ENCODE peak calls at places on chromosomes 5 and 9, in nine cellular contexts. One of them, this sample, is unnamed.

GRCh38 chr9:119963258-119963797 is 594.1 kb upstream of the BRINP1 start:
- DNase-seq in HCEC 1CT: peak; percentile 32
- DNase-seq in T follicular helper cell: no peak
- DNase-seq in activated naive CD4-positive, alpha-beta T cell: no peak
- DNase-seq in posterior cingulate gyrus: no peak
- DNase-seq in myocyte: peak; percentile 45
- DNase-seq in DMS153: no peak
- DNase-seq in stimulated activated CD8-positive, alpha-beta memory T cell treated with anti-CD3 and anti-CD28 coated beads, Interleukin-4, amount 100 ng/mL, for 48 hours: no peak
- DNase-seq in NCI-H524: no peak
- DNase-seq in this sample: no peak

GRCh38 chr5:68894673-68895072 is 199.1 kb upstream of the SLC30A5 start:
- DNase-seq in HCEC 1CT: no peak
- DNase-seq in DMS153: no peak
- DNase-seq in activated naive CD4-positive, alpha-beta T cell: no peak
- DNase-seq in stimulated activated CD8-positive, alpha-beta memory T cell treated with anti-CD3 and anti-CD28 coated beads, Interleukin-4, amount 100 ng/mL, for 48 hours: no peak
- DNase-seq in myocyte: no peak
- DNase-seq in posterior cingulate gyrus: no peak
- DNase-seq in NCI-H524: no peak
- DNase-seq in T follicular helper cell: no peak
- DNase-seq in this sample: no peak

GRCh38 chr9:93595861-93596365 is 19.5 kb downstream of the PHF2 start:
- DNase-seq in myocyte: no peak
- DNase-seq in HCEC 1CT: no peak
- DNase-seq in NCI-H524: no peak
- DNase-seq in T follicular helper cell: no peak
- DNase-seq in posterior cingulate gyrus: peak; percentile 5
- DNase-seq in activated naive CD4-positive, alpha-beta T cell: no peak
- DNase-seq in stimulated activated CD8-positive, alpha-beta memory T cell treated with anti-CD3 and anti-CD28 coated beads, Interleukin-4, amount 100 ng/mL, for 48 hours: peak; percentile 15
- DNase-seq in DMS153: no peak
- DNase-seq in this sample: no peak

GRCh38 chr5:122175852-122176251 is 46.5 kb downstream of the ZNF474 start:
- DNase-seq in DMS153: no peak
- DNase-seq in stimulated activated CD8-positive, alpha-beta memory T cell treated with anti-CD3 and anti-CD28 coated beads, Interleukin-4, amount 100 ng/mL, for 48 hours: no peak
- DNase-seq in myocyte: no peak
- DNase-seq in HCEC 1CT: no peak
- DNase-seq in T follicular helper cell: no peak
- DNase-seq in activated naive CD4-positive, alpha-beta T cell: no peak
- DNase-seq in NCI-H524: no peak
- DNase-seq in posterior cingulate gyrus: no peak
- DNase-seq in this sample: no peak

GRCh38 chr5:142644640-142645361 is 41.1 kb downstream of the FGF1 start:
- DNase-seq in DMS153: peak; percentile 8
- DNase-seq in posterior cingulate gyrus: no peak
- DNase-seq in T follicular helper cell: no peak
- DNase-seq in HCEC 1CT: peak; percentile 99
- DNase-seq in myocyte: peak; percentile 93
- DNase-seq in NCI-H524: no peak
- DNase-seq in activated naive CD4-positive, alpha-beta T cell: no peak
- DNase-seq in stimulated activated CD8-positive, alpha-beta memory T cell treated with anti-CD3 and anti-CD28 coated beads, Interleukin-4, amount 100 ng/mL, for 48 hours: no peak
- DNase-seq in this sample: peak; percentile 33

GRCh38 chr9:89137548-89138462 is 40.8 kb downstream of the SHC3 start:
- DNase-seq in DMS153: no peak
- DNase-seq in T follicular helper cell: no peak
- DNase-seq in NCI-H524: no peak
- DNase-seq in posterior cingulate gyrus: no peak
- DNase-seq in HCEC 1CT: peak; percentile 94
- DNase-seq in stimulated activated CD8-positive, alpha-beta memory T cell treated with anti-CD3 and anti-CD28 coated beads, Interleukin-4, amount 100 ng/mL, for 48 hours: peak; percentile 34
- DNase-seq in myocyte: peak; percentile 90
- DNase-seq in activated naive CD4-positive, alpha-beta T cell: no peak
- DNase-seq in this sample: no peak

GRCh38 chr5:473344-474192 is 30.6 kb downstream of the EXOC3 start:
- DNase-seq in HCEC 1CT: peak; percentile 13
- DNase-seq in activated naive CD4-positive, alpha-beta T cell: no peak
- DNase-seq in T follicular helper cell: no peak
- DNase-seq in DMS153: no peak
- DNase-seq in stimulated activated CD8-positive, alpha-beta memory T cell treated with anti-CD3 and anti-CD28 coated beads, Interleukin-4, amount 100 ng/mL, for 48 hours: peak; percentile 52
- DNase-seq in NCI-H524: no peak
- DNase-seq in posterior cingulate gyrus: no peak
- DNase-seq in myocyte: peak; percentile 50
- DNase-seq in this sample: peak; percentile 67

GRCh38 chr5:170749911-170750431 is 33.6 kb upstream of the GABRP start:
- DNase-seq in NCI-H524: no peak
- DNase-seq in posterior cingulate gyrus: no peak
- DNase-seq in DMS153: no peak
- DNase-seq in activated naive CD4-positive, alpha-beta T cell: no peak
- DNase-seq in stimulated activated CD8-positive, alpha-beta memory T cell treated with anti-CD3 and anti-CD28 coated beads, Interleukin-4, amount 100 ng/mL, for 48 hours: no peak
- DNase-seq in HCEC 1CT: no peak
- DNase-seq in myocyte: no peak
- DNase-seq in T follicular helper cell: no peak
- DNase-seq in this sample: no peak

GRCh38 chr5:156681276-156681675 is 168.8 kb upstream of the PPP1R2B start:
- DNase-seq in T follicular helper cell: no peak
- DNase-seq in posterior cingulate gyrus: no peak
- DNase-seq in activated naive CD4-positive, alpha-beta T cell: no peak
- DNase-seq in myocyte: no peak
- DNase-seq in stimulated activated CD8-positive, alpha-beta memory T cell treated with anti-CD3 and anti-CD28 coated beads, Interleukin-4, amount 100 ng/mL, for 48 hours: no peak
- DNase-seq in DMS153: no peak
- DNase-seq in HCEC 1CT: no peak
- DNase-seq in NCI-H524: no peak
- DNase-seq in this sample: no peak

GRCh38 chr9:4678679-4679267 is 596 bp upstream of the CDC37L1 start:
- DNase-seq in stimulated activated CD8-positive, alpha-beta memory T cell treated with anti-CD3 and anti-CD28 coated beads, Interleukin-4, amount 100 ng/mL, for 48 hours: no peak
- DNase-seq in T follicular helper cell: peak; percentile 10
- DNase-seq in activated naive CD4-positive, alpha-beta T cell: no peak
- DNase-seq in HCEC 1CT: peak; percentile 43
- DNase-seq in DMS153: no peak
- DNase-seq in myocyte: peak; percentile 56
- DNase-seq in NCI-H524: no peak
- DNase-seq in posterior cingulate gyrus: no peak
- DNase-seq in this sample: no peak

GRCh38 chr5:177313561-177314259 is 2.0 kb upstream of the MXD3 start:
- DNase-seq in NCI-H524: no peak
- DNase-seq in T follicular helper cell: no peak
- DNase-seq in activated naive CD4-positive, alpha-beta T cell: no peak
- DNase-seq in stimulated activated CD8-positive, alpha-beta memory T cell treated with anti-CD3 and anti-CD28 coated beads, Interleukin-4, amount 100 ng/mL, for 48 hours: no peak
- DNase-seq in HCEC 1CT: no peak
- DNase-seq in posterior cingulate gyrus: no peak
- DNase-seq in myocyte: no peak
- DNase-seq in DMS153: no peak
- DNase-seq in this sample: no peak

GRCh38 chr5:150500905-150501304 is 7.0 kb upstream of the NDST1 start:
- DNase-seq in T follicular helper cell: no peak
- DNase-seq in HCEC 1CT: no peak
- DNase-seq in stimulated activated CD8-positive, alpha-beta memory T cell treated with anti-CD3 and anti-CD28 coated beads, Interleukin-4, amount 100 ng/mL, for 48 hours: no peak
- DNase-seq in activated naive CD4-positive, alpha-beta T cell: no peak
- DNase-seq in myocyte: no peak
- DNase-seq in posterior cingulate gyrus: no peak
- DNase-seq in NCI-H524: no peak
- DNase-seq in DMS153: no peak
- DNase-seq in this sample: no peak

GRCh38 chr5:96329886-96330531 is 103.0 kb downstream of the PCSK1 start:
- DNase-seq in myocyte: no peak
- DNase-seq in posterior cingulate gyrus: no peak
- DNase-seq in T follicular helper cell: no peak
- DNase-seq in NCI-H524: no peak
- DNase-seq in DMS153: no peak
- DNase-seq in stimulated activated CD8-positive, alpha-beta memory T cell treated with anti-CD3 and anti-CD28 coated beads, Interleukin-4, amount 100 ng/mL, for 48 hours: no peak
- DNase-seq in HCEC 1CT: peak; percentile 40
- DNase-seq in activated naive CD4-positive, alpha-beta T cell: no peak
- DNase-seq in this sample: no peak

GRCh38 chr5:171595801-171596231 is 176.4 kb downstream of the FGF18 start:
- DNase-seq in myocyte: no peak
- DNase-seq in NCI-H524: no peak
- DNase-seq in HCEC 1CT: peak; percentile 78
- DNase-seq in activated naive CD4-positive, alpha-beta T cell: no peak
- DNase-seq in DMS153: no peak
- DNase-seq in posterior cingulate gyrus: no peak
- DNase-seq in T follicular helper cell: no peak
- DNase-seq in stimulated activated CD8-positive, alpha-beta memory T cell treated with anti-CD3 and anti-CD28 coated beads, Interleukin-4, amount 100 ng/mL, for 48 hours: peak; percentile 30
- DNase-seq in this sample: no peak

GRCh38 chr9:129138476-129139232 is 27.4 kb downstream of the PTPA start:
- DNase-seq in myocyte: peak; percentile 77
- DNase-seq in activated naive CD4-positive, alpha-beta T cell: no peak
- DNase-seq in posterior cingulate gyrus: no peak
- DNase-seq in stimulated activated CD8-positive, alpha-beta memory T cell treated with anti-CD3 and anti-CD28 coated beads, Interleukin-4, amount 100 ng/mL, for 48 hours: no peak
- DNase-seq in T follicular helper cell: no peak
- DNase-seq in HCEC 1CT: peak; percentile 45
- DNase-seq in DMS153: no peak
- DNase-seq in NCI-H524: no peak
- DNase-seq in this sample: no peak

GRCh38 chr9:97299809-97300414 is 7.5 kb upstream of the CCDC180 start:
- DNase-seq in stimulated activated CD8-positive, alpha-beta memory T cell treated with anti-CD3 and anti-CD28 coated beads, Interleukin-4, amount 100 ng/mL, for 48 hours: no peak
- DNase-seq in activated naive CD4-positive, alpha-beta T cell: no peak
- DNase-seq in NCI-H524: no peak
- DNase-seq in myocyte: no peak
- DNase-seq in HCEC 1CT: no peak
- DNase-seq in posterior cingulate gyrus: no peak
- DNase-seq in T follicular helper cell: no peak
- DNase-seq in DMS153: no peak
- DNase-seq in this sample: no peak

GRCh38 chr5:39519566-39520231 is 94.9 kb upstream of the DAB2 start:
- DNase-seq in activated naive CD4-positive, alpha-beta T cell: no peak
- DNase-seq in myocyte: peak; percentile 28
- DNase-seq in T follicular helper cell: no peak
- DNase-seq in posterior cingulate gyrus: no peak
- DNase-seq in stimulated activated CD8-positive, alpha-beta memory T cell treated with anti-CD3 and anti-CD28 coated beads, Interleukin-4, amount 100 ng/mL, for 48 hours: no peak
- DNase-seq in NCI-H524: no peak
- DNase-seq in HCEC 1CT: peak; percentile 70
- DNase-seq in DMS153: no peak
- DNase-seq in this sample: no peak

GRCh38 chr5:96023518-96023917 is 61.9 kb upstream of the ELL2 start:
- DNase-seq in HCEC 1CT: peak; percentile 86
- DNase-seq in NCI-H524: no peak
- DNase-seq in stimulated activated CD8-positive, alpha-beta memory T cell treated with anti-CD3 and anti-CD28 coated beads, Interleukin-4, amount 100 ng/mL, for 48 hours: no peak
- DNase-seq in activated naive CD4-positive, alpha-beta T cell: no peak
- DNase-seq in T follicular helper cell: no peak
- DNase-seq in DMS153: no peak
- DNase-seq in myocyte: peak; percentile 44
- DNase-seq in posterior cingulate gyrus: no peak
- DNase-seq in this sample: no peak

GRCh38 chr9:35051069-35051967 is 21.1 kb downstream of the VCP start:
- DNase-seq in T follicular helper cell: peak; percentile 26
- DNase-seq in activated naive CD4-positive, alpha-beta T cell: peak; percentile 13
- DNase-seq in HCEC 1CT: peak; percentile 46
- DNase-seq in DMS153: peak; percentile 2
- DNase-seq in posterior cingulate gyrus: peak; percentile 25
- DNase-seq in stimulated activated CD8-positive, alpha-beta memory T cell treated with anti-CD3 and anti-CD28 coated beads, Interleukin-4, amount 100 ng/mL, for 48 hours: peak; percentile 72
- DNase-seq in myocyte: peak; percentile 73
- DNase-seq in NCI-H524: peak; percentile 17
- DNase-seq in this sample: peak; percentile 73

GRCh38 chr5:151547364-151547763 is 43.8 kb downstream of the FAT2 start:
- DNase-seq in activated naive CD4-positive, alpha-beta T cell: no peak
- DNase-seq in DMS153: no peak
- DNase-seq in myocyte: no peak
- DNase-seq in T follicular helper cell: no peak
- DNase-seq in posterior cingulate gyrus: no peak
- DNase-seq in stimulated activated CD8-positive, alpha-beta memory T cell treated with anti-CD3 and anti-CD28 coated beads, Interleukin-4, amount 100 ng/mL, for 48 hours: no peak
- DNase-seq in NCI-H524: peak; percentile 2
- DNase-seq in HCEC 1CT: no peak
- DNase-seq in this sample: no peak

GRCh38 chr5:37170856-37171255 is 78.3 kb downstream of the CPLANE1 start:
- DNase-seq in myocyte: no peak
- DNase-seq in T follicular helper cell: no peak
- DNase-seq in stimulated activated CD8-positive, alpha-beta memory T cell treated with anti-CD3 and anti-CD28 coated beads, Interleukin-4, amount 100 ng/mL, for 48 hours: no peak
- DNase-seq in posterior cingulate gyrus: no peak
- DNase-seq in DMS153: no peak
- DNase-seq in HCEC 1CT: no peak
- DNase-seq in activated naive CD4-positive, alpha-beta T cell: no peak
- DNase-seq in NCI-H524: no peak
- DNase-seq in this sample: no peak

GRCh38 chr9:121819511-121820231 is 168.2 kb downstream of the DAB2IP start:
- DNase-seq in T follicular helper cell: no peak
- DNase-seq in DMS153: peak; percentile 50
- DNase-seq in stimulated activated CD8-positive, alpha-beta memory T cell treated with anti-CD3 and anti-CD28 coated beads, Interleukin-4, amount 100 ng/mL, for 48 hours: no peak
- DNase-seq in myocyte: no peak
- DNase-seq in activated naive CD4-positive, alpha-beta T cell: no peak
- DNase-seq in HCEC 1CT: peak; percentile 30
- DNase-seq in NCI-H524: peak; percentile 83
- DNase-seq in posterior cingulate gyrus: no peak
- DNase-seq in this sample: no peak

GRCh38 chr5:61274561-61274960 is 57.5 kb upstream of the ZSWIM6 start:
- DNase-seq in T follicular helper cell: no peak
- DNase-seq in activated naive CD4-positive, alpha-beta T cell: no peak
- DNase-seq in myocyte: no peak
- DNase-seq in NCI-H524: no peak
- DNase-seq in DMS153: no peak
- DNase-seq in stimulated activated CD8-positive, alpha-beta memory T cell treated with anti-CD3 and anti-CD28 coated beads, Interleukin-4, amount 100 ng/mL, for 48 hours: no peak
- DNase-seq in posterior cingulate gyrus: no peak
- DNase-seq in HCEC 1CT: peak; percentile 29
- DNase-seq in this sample: no peak

GRCh38 chr5:123997354-123998215 is 485.6 kb downstream of the CSNK1G3 start:
- DNase-seq in HCEC 1CT: no peak
- DNase-seq in activated naive CD4-positive, alpha-beta T cell: no peak
- DNase-seq in posterior cingulate gyrus: no peak
- DNase-seq in myocyte: peak; percentile 35
- DNase-seq in NCI-H524: no peak
- DNase-seq in stimulated activated CD8-positive, alpha-beta memory T cell treated with anti-CD3 and anti-CD28 coated beads, Interleukin-4, amount 100 ng/mL, for 48 hours: no peak
- DNase-seq in DMS153: no peak
- DNase-seq in T follicular helper cell: no peak
- DNase-seq in this sample: no peak

GRCh38 chr9:72509635-72510034 is 11.8 kb upstream of the TMC1 start:
- DNase-seq in NCI-H524: no peak
- DNase-seq in HCEC 1CT: peak; percentile 50
- DNase-seq in DMS153: no peak
- DNase-seq in T follicular helper cell: no peak
- DNase-seq in activated naive CD4-positive, alpha-beta T cell: no peak
- DNase-seq in posterior cingulate gyrus: no peak
- DNase-seq in myocyte: peak; percentile 13
- DNase-seq in stimulated activated CD8-positive, alpha-beta memory T cell treated with anti-CD3 and anti-CD28 coated beads, Interleukin-4, amount 100 ng/mL, for 48 hours: no peak
- DNase-seq in this sample: no peak

GRCh38 chr9:113992994-113993393 is 85.1 kb downstream of the AMBP start:
- DNase-seq in posterior cingulate gyrus: no peak
- DNase-seq in NCI-H524: no peak
- DNase-seq in HCEC 1CT: no peak
- DNase-seq in DMS153: no peak
- DNase-seq in myocyte: no peak
- DNase-seq in activated naive CD4-positive, alpha-beta T cell: no peak
- DNase-seq in stimulated activated CD8-positive, alpha-beta memory T cell treated with anti-CD3 and anti-CD28 coated beads, Interleukin-4, amount 100 ng/mL, for 48 hours: no peak
- DNase-seq in T follicular helper cell: no peak
- DNase-seq in this sample: no peak

GRCh38 chr9:15373201-15373530 is 49.5 kb upstream of the SNAPC3 start:
- DNase-seq in stimulated activated CD8-positive, alpha-beta memory T cell treated with anti-CD3 and anti-CD28 coated beads, Interleukin-4, amount 100 ng/mL, for 48 hours: no peak
- DNase-seq in NCI-H524: no peak
- DNase-seq in activated naive CD4-positive, alpha-beta T cell: no peak
- DNase-seq in posterior cingulate gyrus: no peak
- DNase-seq in T follicular helper cell: no peak
- DNase-seq in HCEC 1CT: peak; percentile 91
- DNase-seq in myocyte: peak; percentile 44
- DNase-seq in DMS153: no peak
- DNase-seq in this sample: no peak

GRCh38 chr9:134484479-134484878 is 157.1 kb upstream of the COL5A1 start:
- DNase-seq in NCI-H524: no peak
- DNase-seq in HCEC 1CT: no peak
- DNase-seq in activated naive CD4-positive, alpha-beta T cell: no peak
- DNase-seq in T follicular helper cell: no peak
- DNase-seq in myocyte: no peak
- DNase-seq in posterior cingulate gyrus: no peak
- DNase-seq in stimulated activated CD8-positive, alpha-beta memory T cell treated with anti-CD3 and anti-CD28 coated beads, Interleukin-4, amount 100 ng/mL, for 48 hours: no peak
- DNase-seq in DMS153: no peak
- DNase-seq in this sample: no peak

This sample was measured in WERI-Rb-1.